ENCODE peak calls at places on chromosomes 7 and 10, in five cellular contexts. One of them, this sample, is unnamed.

GRCh38 chr10:126088144-126088543 is 191.8 kb downstream of the FANK1 start:
- DNase-seq in choroid plexus epithelial cell: peak; percentile 78
- DNase-seq in endothelial cell: no peak
- DNase-seq in mammary epithelial cell: no peak
- DNase-seq in brain microvascular endothelial cell: peak; percentile 79
- DNase-seq in this sample: no peak

GRCh38 chr10:27457261-27457945 is 46.7 kb upstream of the RAB18 start:
- DNase-seq in choroid plexus epithelial cell: no peak
- DNase-seq in mammary epithelial cell: no peak
- DNase-seq in endothelial cell: no peak
- DNase-seq in brain microvascular endothelial cell: no peak
- DNase-seq in this sample: no peak

GRCh38 chr10:102455893-102456471 is 4.6 kb upstream of the C10orf95 start:
- DNase-seq in endothelial cell: no peak
- DNase-seq in mammary epithelial cell: peak; percentile 21
- DNase-seq in brain microvascular endothelial cell: peak; percentile 87
- DNase-seq in choroid plexus epithelial cell: peak; percentile 92
- DNase-seq in this sample: no peak

GRCh38 chr7:111541067-111541466 is 21.2 kb downstream of the IMMP2L start:
- DNase-seq in mammary epithelial cell: no peak
- DNase-seq in choroid plexus epithelial cell: no peak
- DNase-seq in brain microvascular endothelial cell: no peak
- DNase-seq in endothelial cell: no peak
- DNase-seq in this sample: no peak

GRCh38 chr10:12391191-12391590 is 41.8 kb downstream of the CAMK1D start:
- DNase-seq in mammary epithelial cell: no peak
- DNase-seq in choroid plexus epithelial cell: peak; percentile 50
- DNase-seq in brain microvascular endothelial cell: no peak
- DNase-seq in endothelial cell: no peak
- DNase-seq in this sample: no peak

GRCh38 chr10:76492026-76492425 is 1060.6 kb downstream of the LRMDA start:
- DNase-seq in endothelial cell: no peak
- DNase-seq in mammary epithelial cell: peak; percentile 93
- DNase-seq in brain microvascular endothelial cell: peak; percentile 97
- DNase-seq in choroid plexus epithelial cell: peak; percentile 94
- DNase-seq in this sample: no peak

GRCh38 chr7:137820677-137821420 is 25.9 kb downstream of the DGKI start:
- DNase-seq in choroid plexus epithelial cell: peak; percentile 83
- DNase-seq in mammary epithelial cell: no peak
- DNase-seq in endothelial cell: no peak
- DNase-seq in brain microvascular endothelial cell: peak; percentile 60
- DNase-seq in this sample: peak; percentile 33

GRCh38 chr7:81002471-81002870 is 83.6 kb upstream of the SEMA3C start:
- DNase-seq in mammary epithelial cell: no peak
- DNase-seq in brain microvascular endothelial cell: no peak
- DNase-seq in endothelial cell: no peak
- DNase-seq in choroid plexus epithelial cell: no peak
- DNase-seq in this sample: no peak

GRCh38 chr10:30219977-30220751 is 128.9 kb downstream of the MTPAP start:
- DNase-seq in brain microvascular endothelial cell: peak; percentile 34
- DNase-seq in mammary epithelial cell: peak; percentile 63
- DNase-seq in choroid plexus epithelial cell: peak; percentile 69
- DNase-seq in endothelial cell: peak; percentile 4
- DNase-seq in this sample: peak; percentile 12

GRCh38 chr10:124028700-124029487 is 64.5 kb downstream of the CHST15 start:
- DNase-seq in mammary epithelial cell: no peak
- DNase-seq in brain microvascular endothelial cell: no peak
- DNase-seq in endothelial cell: no peak
- DNase-seq in choroid plexus epithelial cell: no peak
- DNase-seq in this sample: no peak

GRCh38 chr10:79275431-79275851 is 71.8 kb upstream of the PPIF start:
- DNase-seq in mammary epithelial cell: no peak
- DNase-seq in endothelial cell: no peak
- DNase-seq in choroid plexus epithelial cell: no peak
- DNase-seq in brain microvascular endothelial cell: no peak
- DNase-seq in this sample: no peak

GRCh38 chr7:106484562-106484961 is 176.4 kb downstream of the CCDC71L start:
- DNase-seq in mammary epithelial cell: no peak
- DNase-seq in choroid plexus epithelial cell: peak; percentile 41
- DNase-seq in brain microvascular endothelial cell: no peak
- DNase-seq in endothelial cell: no peak
- DNase-seq in this sample: no peak

GRCh38 chr7:45599851-45600706 is 25.9 kb downstream of the ADCY1 start:
- DNase-seq in endothelial cell: no peak
- DNase-seq in choroid plexus epithelial cell: no peak
- DNase-seq in mammary epithelial cell: no peak
- DNase-seq in brain microvascular endothelial cell: no peak
- DNase-seq in this sample: no peak

GRCh38 chr10:14397069-14397468 is 66.3 kb upstream of the FRMD4A start:
- DNase-seq in mammary epithelial cell: peak; percentile 84
- DNase-seq in brain microvascular endothelial cell: peak; percentile 98
- DNase-seq in choroid plexus epithelial cell: peak; percentile 97
- DNase-seq in endothelial cell: no peak
- DNase-seq in this sample: no peak

GRCh38 chr10:22631646-22632278 is 82.6 kb downstream of the PIP4K2A start:
- DNase-seq in brain microvascular endothelial cell: peak; percentile 82
- DNase-seq in mammary epithelial cell: no peak
- DNase-seq in endothelial cell: no peak
- DNase-seq in choroid plexus epithelial cell: peak; percentile 63
- DNase-seq in this sample: no peak

GRCh38 chr7:128167791-128168666 is 73.0 kb upstream of the LEP start:
- DNase-seq in choroid plexus epithelial cell: no peak
- DNase-seq in brain microvascular endothelial cell: no peak
- DNase-seq in endothelial cell: no peak
- DNase-seq in mammary epithelial cell: no peak
- DNase-seq in this sample: peak; percentile 16

GRCh38 chr7:154912921-154913644 is 89.8 kb downstream of the PAXIP1 start:
- DNase-seq in brain microvascular endothelial cell: no peak
- DNase-seq in endothelial cell: no peak
- DNase-seq in mammary epithelial cell: no peak
- DNase-seq in choroid plexus epithelial cell: no peak
- DNase-seq in this sample: no peak

GRCh38 chr10:15515207-15515606 is 144.1 kb upstream of the FAM171A1 start:
- DNase-seq in endothelial cell: no peak
- DNase-seq in brain microvascular endothelial cell: no peak
- DNase-seq in mammary epithelial cell: no peak
- DNase-seq in choroid plexus epithelial cell: no peak
- DNase-seq in this sample: no peak

GRCh38 chr7:105209870-105210269 is 178.9 kb downstream of the SRPK2 start:
- DNase-seq in choroid plexus epithelial cell: peak; percentile 39
- DNase-seq in brain microvascular endothelial cell: no peak
- DNase-seq in mammary epithelial cell: no peak
- DNase-seq in endothelial cell: no peak
- DNase-seq in this sample: no peak

GRCh38 chr10:92880233-92880861 is 32.0 kb downstream of the EXOC6 start:
- DNase-seq in mammary epithelial cell: peak; percentile 17
- DNase-seq in endothelial cell: peak; percentile 28
- DNase-seq in choroid plexus epithelial cell: peak; percentile 78
- DNase-seq in brain microvascular endothelial cell: peak; percentile 42
- DNase-seq in this sample: no peak

GRCh38 chr7:114508096-114508495 is 93.5 kb downstream of the FOXP2 start:
- DNase-seq in choroid plexus epithelial cell: peak; percentile 66
- DNase-seq in endothelial cell: no peak
- DNase-seq in brain microvascular endothelial cell: peak; percentile 21
- DNase-seq in mammary epithelial cell: no peak
- DNase-seq in this sample: no peak

GRCh38 chr10:130048081-130048480 is 62.5 kb downstream of the C10orf143 start:
- DNase-seq in mammary epithelial cell: no peak
- DNase-seq in choroid plexus epithelial cell: no peak
- DNase-seq in endothelial cell: no peak
- DNase-seq in brain microvascular endothelial cell: no peak
- DNase-seq in this sample: no peak

GRCh38 chr10:59857049-59857448 is 49.3 kb downstream of the CCDC6 start:
- DNase-seq in choroid plexus epithelial cell: no peak
- DNase-seq in mammary epithelial cell: no peak
- DNase-seq in brain microvascular endothelial cell: no peak
- DNase-seq in endothelial cell: no peak
- DNase-seq in this sample: no peak

GRCh38 chr10:93299606-93300353 is 182.4 kb downstream of the MYOF start:
- DNase-seq in brain microvascular endothelial cell: no peak
- DNase-seq in endothelial cell: no peak
- DNase-seq in choroid plexus epithelial cell: peak; percentile 65
- DNase-seq in mammary epithelial cell: no peak
- DNase-seq in this sample: no peak

GRCh38 chr7:468681-469590 is 50.7 kb downstream of the PDGFA start:
- DNase-seq in mammary epithelial cell: no peak
- DNase-seq in brain microvascular endothelial cell: peak; percentile 61
- DNase-seq in endothelial cell: no peak
- DNase-seq in choroid plexus epithelial cell: peak; percentile 36
- DNase-seq in this sample: no peak

GRCh38 chr7:83410989-83411591 is 237.8 kb downstream of the SEMA3E start:
- DNase-seq in endothelial cell: no peak
- DNase-seq in brain microvascular endothelial cell: peak; percentile 16
- DNase-seq in choroid plexus epithelial cell: peak; percentile 80
- DNase-seq in mammary epithelial cell: peak; percentile 9
- DNase-seq in this sample: peak; percentile 15

GRCh38 chr7:4800487-4800886 is 25.1 kb downstream of the AP5Z1 start:
- DNase-seq in mammary epithelial cell: no peak
- DNase-seq in brain microvascular endothelial cell: no peak
- DNase-seq in choroid plexus epithelial cell: no peak
- DNase-seq in endothelial cell: no peak
- DNase-seq in this sample: no peak

GRCh38 chr7:93558705-93559614 is 15.6 kb downstream of the CALCR start:
- DNase-seq in brain microvascular endothelial cell: peak; percentile 48
- DNase-seq in mammary epithelial cell: peak; percentile 80
- DNase-seq in choroid plexus epithelial cell: peak; percentile 49
- DNase-seq in endothelial cell: no peak
- DNase-seq in this sample: no peak

GRCh38 chr10:49611166-49611814 is 1.2 kb downstream of the SLC18A3 start:
- DNase-seq in brain microvascular endothelial cell: no peak
- DNase-seq in mammary epithelial cell: no peak
- DNase-seq in choroid plexus epithelial cell: no peak
- DNase-seq in endothelial cell: no peak
- DNase-seq in this sample: peak; percentile 44

GRCh38 chr7:7103343-7104313 is 78.7 kb upstream of the C1GALT1 start:
- DNase-seq in mammary epithelial cell: peak; percentile 58
- DNase-seq in endothelial cell: no peak
- DNase-seq in brain microvascular endothelial cell: peak; percentile 24
- DNase-seq in choroid plexus epithelial cell: peak; percentile 88
- DNase-seq in this sample: no peak

GRCh38 chr7:153103219-153103618 is 343.7 kb downstream of the ACTR3B start:
- DNase-seq in mammary epithelial cell: no peak
- DNase-seq in choroid plexus epithelial cell: no peak
- DNase-seq in endothelial cell: no peak
- DNase-seq in brain microvascular endothelial cell: no peak
- DNase-seq in this sample: no peak
- TF ChIP-seq CTCF in mammary epithelial cell: no peak
- TF ChIP-seq CTCF in choroid plexus epithelial cell: no peak
- TF ChIP-seq CTCF in endothelial cell: no peak
- TF ChIP-seq CTCF in brain microvascular endothelial cell: no peak
- TF ChIP-seq CTCF in this sample: no peak

DNA sequence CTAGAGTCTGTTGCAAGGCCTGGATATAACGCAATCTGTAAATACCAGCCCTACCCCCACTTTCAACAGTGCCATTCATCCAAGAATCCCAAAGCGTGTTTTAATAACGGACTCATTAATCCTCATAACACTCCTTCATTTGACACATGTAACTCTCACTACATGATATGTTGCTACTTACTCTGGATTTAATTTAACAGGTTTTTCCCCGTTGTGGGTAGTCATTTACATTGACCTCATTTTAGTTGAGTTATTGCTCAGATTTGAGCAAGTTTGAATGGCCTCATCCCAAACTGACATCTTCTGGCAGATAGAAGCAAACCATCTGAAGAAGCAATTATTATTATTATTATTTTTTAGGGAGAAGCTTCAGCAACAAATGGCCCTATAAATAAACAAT is 125.5 kb upstream of the NPVF start:
- DNase-seq in mammary epithelial cell: no peak
- DNase-seq in brain microvascular endothelial cell: no peak
- DNase-seq in choroid plexus epithelial cell: no peak
- DNase-seq in endothelial cell: no peak
- DNase-seq in this sample: no peak
- TF ChIP-seq CTCF in mammary epithelial cell: no peak
- TF ChIP-seq CTCF in brain microvascular endothelial cell: no peak
- TF ChIP-seq CTCF in choroid plexus epithelial cell: no peak
- TF ChIP-seq CTCF in endothelial cell: no peak
- TF ChIP-seq CTCF in this sample: no peak

GRCh38 chr10:69884686-69885085 is 83.0 kb downstream of the COL13A1 start:
- DNase-seq in endothelial cell: no peak
- DNase-seq in choroid plexus epithelial cell: no peak
- DNase-seq in mammary epithelial cell: no peak
- DNase-seq in brain microvascular endothelial cell: no peak
- DNase-seq in this sample: no peak

GRCh38 chr10:69881202-69881601 is 79.5 kb downstream of the COL13A1 start:
- DNase-seq in mammary epithelial cell: no peak
- DNase-seq in brain microvascular endothelial cell: no peak
- DNase-seq in endothelial cell: no peak
- DNase-seq in choroid plexus epithelial cell: no peak
- DNase-seq in this sample: no peak

GRCh38 chr10:69885379-69886156 is 83.9 kb downstream of the COL13A1 start:
- DNase-seq in endothelial cell: no peak
- DNase-seq in brain microvascular endothelial cell: no peak
- DNase-seq in choroid plexus epithelial cell: peak; percentile 48
- DNase-seq in mammary epithelial cell: no peak
- DNase-seq in this sample: no peak

GRCh38 chr10:69883680-69884375 is 82.1 kb downstream of the COL13A1 start:
- DNase-seq in choroid plexus epithelial cell: no peak
- DNase-seq in mammary epithelial cell: no peak
- DNase-seq in endothelial cell: no peak
- DNase-seq in brain microvascular endothelial cell: no peak
- DNase-seq in this sample: no peak

GRCh38 chr10:69883256-69883655 is 81.5 kb downstream of the COL13A1 start:
- DNase-seq in mammary epithelial cell: peak; percentile 27
- DNase-seq in choroid plexus epithelial cell: peak; percentile 17
- DNase-seq in brain microvascular endothelial cell: no peak
- DNase-seq in endothelial cell: no peak
- DNase-seq in this sample: no peak
- TF ChIP-seq CTCF in mammary epithelial cell: peak; percentile 74
- TF ChIP-seq CTCF in choroid plexus epithelial cell: no peak
- TF ChIP-seq CTCF in brain microvascular endothelial cell: peak; percentile 30
- TF ChIP-seq CTCF in endothelial cell: no peak
- TF ChIP-seq CTCF in this sample: no peak

GRCh38 chr10:36888925-36889573 is 236.3 kb upstream of the ANKRD30A start:
- DNase-seq in mammary epithelial cell: peak; percentile 31
- DNase-seq in brain microvascular endothelial cell: peak; percentile 18
- DNase-seq in endothelial cell: peak; percentile 76
- DNase-seq in choroid plexus epithelial cell: peak; percentile 36
- DNase-seq in this sample: peak; percentile 54
- TF ChIP-seq CTCF in mammary epithelial cell: peak; percentile 34
- TF ChIP-seq CTCF in brain microvascular endothelial cell: peak; percentile 65
- TF ChIP-seq CTCF in endothelial cell: peak; percentile 76
- TF ChIP-seq CTCF in choroid plexus epithelial cell: peak; percentile 38
- TF ChIP-seq CTCF in this sample: peak; percentile 50

DNA sequence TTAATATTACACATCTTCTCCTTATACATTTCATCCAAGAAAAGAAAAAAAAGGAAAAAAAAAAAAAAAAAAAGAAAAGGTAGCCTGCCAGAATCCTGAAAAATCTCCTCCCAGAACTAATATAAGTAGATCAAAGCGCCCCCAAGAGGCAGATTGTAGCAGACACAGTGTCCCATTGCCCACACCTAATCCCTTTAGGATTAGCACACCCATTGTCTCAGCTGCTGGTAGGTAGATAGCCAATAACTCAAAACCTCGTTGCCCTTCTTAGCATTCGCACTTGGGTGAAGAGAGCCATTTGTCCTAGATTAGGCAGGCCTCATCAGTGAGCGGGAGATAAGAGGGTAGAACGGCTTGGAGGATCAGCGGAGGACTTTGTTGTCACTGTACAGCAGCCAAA is 100.2 kb upstream of the SORCS1 start:
- DNase-seq in brain microvascular endothelial cell: no peak
- DNase-seq in endothelial cell: no peak
- DNase-seq in mammary epithelial cell: no peak
- DNase-seq in choroid plexus epithelial cell: no peak
- DNase-seq in this sample: no peak
- TF ChIP-seq CTCF in brain microvascular endothelial cell: no peak
- TF ChIP-seq CTCF in endothelial cell: peak; percentile 24
- TF ChIP-seq CTCF in mammary epithelial cell: no peak
- TF ChIP-seq CTCF in choroid plexus epithelial cell: no peak
- TF ChIP-seq CTCF in this sample: no peak